ENCODE peak calls at places on chromosome 6, in four cellular contexts. G, H, A and C are unnamed samples.

GRCh38 chr6:159490298-159490937 is 202.6 kb downstream of the SOD2 start:
- DNase-seq in G (no peak), H (peak), A (no peak), C (no peak)

GRCh38 chr6:15653581-15653980 is 9.2 kb downstream of the DTNBP1 start:
- DNase-seq in G (no peak), H (no peak), A (no peak), C (no peak)

GRCh38 chr6:14288910-14289309 is 171.3 kb downstream of the CD83 start:
- DNase-seq in G (no peak), H (no peak), A (no peak), C (no peak)

GRCh38 chr6:2938632-2939083 is 32.7 kb downstream of the SERPINB6 start:
- DNase-seq in G (peak), H (no peak), A (no peak), C (peak)

GRCh38 chr6:39421383-39422225 is 99.1 kb upstream of the KCNK16 start:
- DNase-seq in G (no peak), H (no peak), A (no peak), C (no peak)

GRCh38 chr6:161710698-161711097 is 436.8 kb upstream of the AGPAT4 start:
- DNase-seq in G (no peak), H (no peak), A (no peak), C (no peak)

GRCh38 chr6:31285496-31285895 is 13.6 kb upstream of the HLA-C start:
- DNase-seq in G (no peak), H (no peak), A (no peak), C (no peak)

GRCh38 chr6:108127056-108127455 is 38.8 kb upstream of the NR2E1 start:
- DNase-seq in G (no peak), H (no peak), A (no peak), C (no peak)

GRCh38 chr6:131250121-131250520 is 114.9 kb downstream of the AKAP7 start:
- DNase-seq in G (no peak), H (peak), A (peak), C (no peak)

GRCh38 chr6:25052181-25052580 is 116.4 kb upstream of the RIPOR2 start:
- DNase-seq in G (no peak), H (no peak), A (no peak), C (no peak)

GRCh38 chr6:116695398-116695797 is 14.4 kb downstream of the KPNA5 start:
- DNase-seq in G (no peak), H (no peak), A (no peak), C (no peak)

GRCh38 chr6:56259163-56259562 is 11.8 kb upstream of the COL21A1 start:
- DNase-seq in G (no peak), H (no peak), A (no peak), C (no peak)

GRCh38 chr6:114747995-114748625 is 405.3 kb upstream of the HS3ST5 start:
- DNase-seq in G (peak), H (peak), A (peak), C (peak)

GRCh38 chr6:152232494-152233151 is 404.5 kb downstream of the SYNE1 start:
- DNase-seq in G (no peak), H (no peak), A (no peak), C (no peak)

GRCh38 chr6:131733376-131734016 is 22.7 kb upstream of the CTAGE9 start:
- DNase-seq in G (peak), H (no peak), A (no peak), C (no peak)

GRCh38 chr6:163413345-163414116 is 987 bp upstream of the QKI start:
- DNase-seq in G (peak), H (peak), A (peak), C (peak)

GRCh38 chr6:161639772-161640171 is 365.9 kb upstream of the AGPAT4 start:
- DNase-seq in G (no peak), H (no peak), A (no peak), C (no peak)

GRCh38 chr6:167972193-167972592 is 25.3 kb upstream of the KIF25 start:
- DNase-seq in G (no peak), H (no peak), A (no peak), C (no peak)

GRCh38 chr6:170110201-170111140 is 180.4 kb downstream of the DLL1 start:
- DNase-seq in G (peak), H (no peak), A (no peak), C (no peak)

GRCh38 chr6:140736227-140736626 is 1361.8 kb upstream of the CITED2 start:
- DNase-seq in G (no peak), H (no peak), A (no peak), C (no peak)

GRCh38 chr6:135871878-135872277 is 20.4 kb downstream of the PDE7B start:
- DNase-seq in G (no peak), H (no peak), A (peak), C (no peak)

GRCh38 chr6:37673436-37673835 is 24.2 kb downstream of the MDGA1 start:
- DNase-seq in G (no peak), H (no peak), A (no peak), C (no peak)

GRCh38 chr6:17865798-17866725 is 121.4 kb downstream of the KIF13A start:
- DNase-seq in G (peak), H (peak), A (peak), C (peak)

GRCh38 chr6:86937219-86938079 is at the start of gene HTR1E:
- DNase-seq in G (peak), H (peak), A (peak), C (no peak)

GRCh38 chr6:40755046-40755681 is 168.0 kb upstream of the LRFN2 start:
- DNase-seq in G (no peak), H (no peak), A (peak), C (no peak)

GRCh38 chr6:4727671-4728435 is 48.4 kb upstream of the CDYL start:
- DNase-seq in G (no peak), H (no peak), A (no peak), C (no peak)

GRCh38 chr6:134816300-134816699 is 133.6 kb downstream of the ALDH8A1 start:
- DNase-seq in G (no peak), H (no peak), A (no peak), C (no peak)

GRCh38 chr6:73870907-73871306 is 174.9 kb downstream of the CD109 start:
- DNase-seq in G (no peak), H (no peak), A (no peak), C (no peak)